ENCODE peak calls at places on chromosomes 6 and 20, in six cellular contexts. F is AG09309; B is activated T-cell treated with anti-CD3 and anti-CD28 coated beads, Interleukin-2, amount 50 U/mL, for 72 hours; W is mucosa of gallbladder; T is amygdala; P is A549. Q is an unnamed sample.

GRCh38 chr6:10112871-10113584 is 301.8 kb downstream of the TFAP2A start:
- DNase-seq in F (no peak), B (no peak), W (no peak), T (no peak), P (no peak), Q (no peak)

GRCh38 chr6:148203281-148203925 is 139.2 kb upstream of the SASH1 start:
- DNase-seq in F (no peak), B (no peak), W (no peak), T (peak), P (no peak), Q (no peak)

GRCh38 chr20:46174469-46175126 is 56.5 kb downstream of the CD40 start:
- DNase-seq in F (no peak), B (peak), W (peak), T (peak), P (peak), Q (no peak)

GRCh38 chr6:31225735-31226134 is 46.2 kb downstream of the HLA-C start:
- DNase-seq in F (no peak), B (no peak), W (no peak), T (no peak), P (no peak), Q (no peak)

GRCh38 chr6:166586424-166587156 is at the start of gene RAMACL:
- DNase-seq in F (no peak), B (peak), W (no peak), T (no peak), P (peak), Q (peak)

GRCh38 chr6:72084992-72085569 is 198.7 kb downstream of the RIMS1 start:
- DNase-seq in F (no peak), B (no peak), W (no peak), T (no peak), P (no peak), Q (no peak)

GRCh38 chr20:5688431-5688972 is 61.7 kb upstream of the SHLD1 start:
- DNase-seq in F (no peak), B (no peak), W (no peak), T (peak), P (no peak), Q (no peak)

GRCh38 chr6:76382201-76382600 is 309.7 kb upstream of the IMPG1 start:
- DNase-seq in F (no peak), B (no peak), W (no peak), T (no peak), P (no peak), Q (no peak)

GRCh38 chr6:129938242-129939020 is 77.3 kb upstream of the TMEM244 start:
- DNase-seq in F (no peak), B (no peak), W (no peak), T (no peak), P (no peak), Q (no peak)

GRCh38 chr20:53905019-53905847 is 165.2 kb downstream of the BCAS1 start:
- DNase-seq in F (no peak), B (no peak), W (no peak), T (no peak), P (no peak), Q (no peak)

GRCh38 chr20:43530321-43531090 is 23.0 kb downstream of the L3MBTL1 start:
- DNase-seq in F (no peak), B (no peak), W (peak), T (no peak), P (no peak), Q (no peak)

GRCh38 chr6:113824411-113824810 is 32.7 kb upstream of the MARCKS start:
- DNase-seq in F (no peak), B (no peak), W (no peak), T (no peak), P (no peak), Q (no peak)

GRCh38 chr20:34713194-34713943 is 9.2 kb downstream of the TP53INP2 start:
- DNase-seq in F (peak), B (peak), W (peak), T (no peak), P (peak), Q (no peak)

GRCh38 chr6:170388113-170388512 is 81.6 kb downstream of the FAM120B start:
- DNase-seq in F (peak), B (no peak), W (no peak), T (no peak), P (no peak), Q (no peak)

GRCh38 chr6:158383542-158383941 is 71.3 kb downstream of the TULP4 start:
- DNase-seq in F (no peak), B (no peak), W (no peak), T (no peak), P (no peak), Q (no peak)

GRCh38 chr6:144710207-144710606 is 425.1 kb downstream of the UTRN start:
- DNase-seq in F (peak), B (no peak), W (no peak), T (no peak), P (peak), Q (no peak)

GRCh38 chr20:25050501-25051350 is 7.2 kb downstream of the ACSS1 start:
- DNase-seq in F (no peak), B (no peak), W (no peak), T (no peak), P (no peak), Q (no peak)

GRCh38 chr6:111925296-111925695 is 52.0 kb upstream of the FYN start:
- DNase-seq in F (peak), B (peak), W (no peak), T (no peak), P (no peak), Q (no peak)

GRCh38 chr6:31838968-31839367 is 11.4 kb downstream of the HSPA1B start:
- DNase-seq in F (no peak), B (no peak), W (no peak), T (no peak), P (no peak), Q (no peak)

Q was measured in Caco-2.